ENCODE peak calls at places on chromosome 1, in five cellular contexts. B, H, P, W and A are unnamed samples.

GRCh38 chr1:242245255-242245654 is 246.4 kb upstream of the MAP1LC3C start:
- DNase-seq in P (no peak), B (no peak), W (no peak), H (no peak), A (no peak)

GRCh38 chr1:25566730-25567341 is 23.4 kb downstream of the LDLRAP1 start:
- DNase-seq in B (peak; percentile 61), P (no peak), H (no peak), W (no peak), A (no peak)

GRCh38 chr1:1213153-1213918 is 617 bp downstream of the TNFRSF4 start:
- DNase-seq in P (no peak), W (no peak), H (no peak), B (no peak), A (no peak)

GRCh38 chr1:14599787-14600186 is 1.3 kb downstream of the KAZN start:
- DNase-seq in W (no peak), B (no peak), H (no peak), P (no peak), A (no peak)

GRCh38 chr1:28971980-28972771 is 57.8 kb downstream of the EPB41 start:
- DNase-seq in H (no peak), B (no peak), P (peak; percentile 94), W (peak; percentile 66), A (no peak)

GRCh38 chr1:161196111-161196510 is 2.7 kb downstream of the ADAMTS4 start:
- DNase-seq in W (no peak), B (no peak), H (no peak), P (no peak), A (no peak)

GRCh38 chr1:30317921-30318320 is 405.5 kb downstream of the MATN1 start:
- DNase-seq in P (no peak), H (no peak), B (no peak), W (no peak), A (no peak)

GRCh38 chr1:204660509-204660908 is 25.0 kb downstream of the LRRN2 start:
- DNase-seq in H (no peak), W (no peak), P (no peak), B (no peak), A (no peak)

GRCh38 chr1:147726161-147726560 is 34.2 kb downstream of the GJA5 start:
- DNase-seq in H (no peak), W (no peak), B (no peak), P (no peak), A (peak; percentile 40)

GRCh38 chr1:182114627-182115023 is 53.1 kb upstream of the ZNF648 start:
- DNase-seq in P (no peak), B (no peak), W (no peak), H (no peak), A (no peak)

GRCh38 chr1:217462159-217462558 is 168.7 kb downstream of the GPATCH2 start:
- DNase-seq in W (no peak), P (peak; percentile 39), B (no peak), H (no peak), A (no peak)

GRCh38 chr1:109892476-109893368 is 17.9 kb upstream of the CSF1 start:
- DNase-seq in W (no peak), P (no peak), B (no peak), H (no peak), A (no peak)

GRCh38 chr1:203644661-203645510 is 18.3 kb downstream of the ATP2B4 start:
- DNase-seq in H (no peak), W (no peak), B (no peak), P (peak; percentile 75), A (no peak)

GRCh38 chr1:197620660-197621273 is 154.5 kb downstream of the DENND1B start:
- DNase-seq in P (peak; percentile 2), W (no peak), H (no peak), B (no peak), A (no peak)

GRCh38 chr1:214952648-214953047 is 129.9 kb upstream of the KCNK2 start:
- DNase-seq in W (peak; percentile 8), B (peak; percentile 65), H (no peak), P (no peak), A (peak; percentile 57)

DNA sequence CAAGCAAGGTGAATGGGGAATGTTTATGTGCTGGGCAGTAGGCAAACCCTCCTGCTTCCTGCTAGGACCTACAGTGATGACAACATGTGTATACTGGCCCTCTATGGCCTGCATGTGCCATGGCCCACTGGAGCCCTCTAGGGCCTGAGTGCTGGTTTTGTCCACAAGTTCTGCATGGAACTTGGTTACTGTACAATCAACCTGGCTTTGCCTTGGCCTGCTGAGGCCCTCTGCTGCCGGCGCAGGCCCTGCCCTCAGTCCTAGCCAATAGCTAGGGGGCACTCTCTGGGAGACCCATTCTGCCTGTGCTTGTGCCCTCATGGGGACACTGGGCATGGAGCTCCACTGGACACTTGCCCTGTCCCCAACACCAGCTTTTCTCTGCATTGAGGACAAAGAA is 138.6 kb upstream of the NGF start:
- DNase-seq in B (peak; percentile 31), H (no peak), W (no peak), P (no peak), A (no peak)
- H3K9ac ChIP-seq in B (no peak overlapping the region), H (no peak overlapping the region), W (no peak overlapping the region), P (no peak overlapping the region), A (no peak overlapping the region)

GRCh38 chr1:6245869-6246496 is 2.0 kb downstream of the HES3 start:
- DNase-seq in B (peak; percentile 94), W (no peak), H (peak; percentile 74), P (peak; percentile 69), A (no peak)

GRCh38 chr1:6245086-6245868 is 1.3 kb downstream of the HES3 start:
- DNase-seq in H (peak; percentile 79), W (peak; percentile 57), P (peak; percentile 96), B (peak; percentile 89), A (no peak)

GRCh38 chr1:6248161-6248776 is 4.3 kb downstream of the HES3 start:
- DNase-seq in W (no peak), B (no peak), H (no peak), P (no peak), A (no peak)

GRCh38 chr1:6247651-6248050 is 3.7 kb downstream of the HES3 start:
- DNase-seq in W (no peak), P (no peak), H (no peak), B (no peak), A (no peak)

DNA sequence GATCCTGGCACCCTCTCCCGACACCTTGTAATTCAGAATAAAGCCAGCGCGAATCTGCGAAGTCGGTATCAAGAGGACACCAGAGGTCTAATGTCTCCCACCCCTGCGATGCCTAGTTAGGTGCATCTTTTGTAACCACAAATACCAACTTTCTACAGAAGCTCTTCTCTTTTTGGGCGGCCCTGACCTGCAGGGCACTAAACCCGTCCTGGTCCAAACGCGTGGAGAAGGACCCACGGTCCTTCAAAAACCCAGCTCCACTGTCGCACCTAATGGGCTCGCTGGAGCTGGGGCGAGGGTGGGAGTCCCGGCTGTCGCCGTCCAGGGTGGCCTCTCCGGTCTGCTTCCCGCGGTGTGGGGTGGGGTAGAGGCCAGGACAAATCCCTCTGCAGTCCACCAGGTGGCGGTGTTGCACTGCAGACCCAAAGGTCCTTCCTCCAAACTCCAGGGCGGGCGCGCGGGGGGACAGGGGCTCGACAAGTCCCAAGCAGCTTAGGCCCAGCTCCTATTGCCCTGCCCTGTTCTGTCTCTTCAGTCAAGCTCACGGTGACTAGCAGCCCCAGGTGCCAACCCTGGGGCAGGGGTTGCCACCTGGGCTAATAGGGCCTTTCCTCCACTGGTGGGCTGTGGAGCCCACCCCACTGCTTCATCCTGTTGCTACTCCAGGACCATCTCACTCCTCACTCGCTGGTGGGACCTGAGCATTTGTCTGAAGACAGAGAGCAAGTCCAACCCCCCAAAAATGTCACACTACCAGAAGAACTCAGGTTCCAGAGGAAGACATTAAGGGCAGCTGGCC is 2.7 kb downstream of the HES3 start:
- DNase-seq in W (peak; percentile 49), P (peak; percentile 94), B (peak; percentile 94), H (peak; percentile 85), A (no peak)
- H3K9ac ChIP-seq in W (no peak overlapping the region), P (peak overlapping the region; percentile 51), B (no peak overlapping the region), H (no peak overlapping the region), A (no peak overlapping the region)

DNA sequence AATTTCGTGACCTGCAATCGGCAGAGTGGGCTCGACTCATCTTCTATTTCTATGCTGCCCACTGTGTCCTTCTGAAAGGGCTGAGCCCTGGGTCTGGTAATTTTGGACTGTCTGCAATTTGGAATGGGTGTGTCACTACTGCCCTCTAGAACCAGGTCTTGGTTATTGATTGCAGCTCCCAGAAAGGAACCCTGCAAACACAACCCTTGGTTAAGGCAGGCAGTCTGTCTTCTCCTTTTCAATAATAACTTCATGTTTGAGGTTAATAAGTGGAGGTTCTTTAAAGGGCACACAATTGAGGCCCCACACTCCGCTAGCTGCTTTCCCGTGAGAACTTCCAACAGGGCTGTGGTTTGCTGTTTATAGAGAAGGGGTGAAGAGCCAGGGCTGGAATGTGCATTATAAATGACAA is 79.9 kb upstream of the LYST start:
- DNase-seq in P (peak; percentile 46), H (peak; percentile 16), B (no peak), W (no peak), A (no peak)
- H3K9ac ChIP-seq in P (no peak overlapping the region), H (no peak overlapping the region), B (no peak overlapping the region), W (no peak overlapping the region), A (no peak overlapping the region)

GRCh38 chr1:186829679-186830587 is 1.2 kb downstream of the PLA2G4A start:
- DNase-seq in W (no peak), H (no peak), P (no peak), B (no peak), A (no peak)

GRCh38 chr1:186834405-186834958 is 5.7 kb downstream of the PLA2G4A start:
- DNase-seq in H (no peak), P (no peak), W (no peak), B (no peak), A (no peak)

GRCh38 chr1:186828612-186829542 is at the start of gene PLA2G4A:
- DNase-seq in W (peak; percentile 64), P (peak; percentile 53), H (peak; percentile 67), B (peak; percentile 38), A (peak; percentile 44)
- H3K9ac ChIP-seq in W (peak within 1 kb of the TSS; percentile 55), P (peak within 1 kb of the TSS; percentile 69), H (peak within 1 kb of the TSS; percentile 79), B (peak within 1 kb of the TSS; percentile 65), A (peak within 1 kb of the TSS; percentile 70)

GRCh38 chr1:54282101-54282847 is 82.3 kb downstream of the MRPL37 start:
- DNase-seq in H (no peak), P (no peak), W (no peak), B (no peak), A (no peak)
- H3K9ac ChIP-seq in H (no peak overlapping the region), P (no peak overlapping the region), W (no peak overlapping the region), B (no peak overlapping the region), A (no peak overlapping the region)

GRCh38 chr1:200862713-200863415 is 9.9 kb upstream of the GPR25 start:
- DNase-seq in H (no peak), W (no peak), P (no peak), B (no peak), A (no peak)
- H3K9ac ChIP-seq in H (no peak overlapping the region), W (no peak overlapping the region), P (no peak overlapping the region), B (no peak overlapping the region), A (no peak overlapping the region)

DNA sequence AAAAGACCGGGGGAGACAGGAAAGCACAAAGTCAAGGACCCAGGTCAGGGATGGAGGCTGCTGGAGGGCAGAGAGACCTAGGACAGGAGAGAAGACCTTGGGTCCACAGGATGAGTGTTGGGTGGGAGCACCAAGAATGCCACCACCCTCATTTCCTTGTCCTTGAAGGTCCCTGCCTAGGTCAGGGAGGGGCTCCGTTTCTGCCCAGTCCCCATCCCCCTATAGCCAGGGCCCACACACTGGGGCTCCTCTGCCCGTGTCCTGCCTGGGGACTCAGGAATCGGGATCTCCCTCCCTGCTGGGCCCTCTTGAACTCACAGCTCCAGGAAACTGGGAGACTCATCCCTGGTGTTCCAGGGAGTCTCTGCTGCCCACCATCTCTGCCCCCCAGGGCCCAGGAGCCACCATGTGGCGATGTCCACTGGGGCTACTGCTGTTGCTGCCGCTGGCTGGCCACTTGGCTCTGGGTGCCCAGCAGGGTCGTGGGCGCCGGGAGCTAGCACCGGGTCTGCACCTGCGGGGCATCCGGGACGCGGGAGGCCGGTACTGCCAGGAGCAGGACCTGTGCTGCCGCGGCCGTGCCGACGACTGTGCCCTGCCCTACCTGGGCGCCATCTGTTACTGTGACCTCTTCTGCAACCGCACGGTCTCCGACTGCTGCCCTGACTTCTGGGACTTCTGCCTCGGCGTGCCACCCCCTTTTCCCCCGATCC is 584 bp downstream of the TINAGL1 start:
- DNase-seq in P (no peak), W (no peak), H (peak; percentile 50), B (no peak), A (no peak)
- H3K9ac ChIP-seq in P (peak overlapping the region; percentile 86), W (peak overlapping the region; percentile 86), H (peak overlapping the region; percentile 99), B (no peak overlapping the region), A (peak overlapping the region; percentile 71)